ENCODE peak calls at places on chromosome 12, in five cellular contexts. One of them, this sample, is unnamed.

GRCh38 chr12:121981456-121981855 is 40.2 kb upstream of the BCL7A start:
- DNase-seq in H9: no peak
- DNase-seq in trophoblast cell: no peak
- DNase-seq in neuronal stem cell: no peak
- DNase-seq in mesenchymal stem cell: no peak
- DNase-seq in this sample: no peak

GRCh38 chr12:111129149-111129548 is 208.8 kb upstream of the MYL2 start:
- DNase-seq in H9: no peak
- DNase-seq in trophoblast cell: no peak
- DNase-seq in neuronal stem cell: no peak
- DNase-seq in mesenchymal stem cell: no peak
- DNase-seq in this sample: no peak

GRCh38 chr12:62347922-62348650 is 87.9 kb downstream of the USP15 start:
- DNase-seq in H9: no peak
- DNase-seq in trophoblast cell: no peak
- DNase-seq in neuronal stem cell: no peak
- DNase-seq in mesenchymal stem cell: peak
- DNase-seq in this sample: no peak

GRCh38 chr12:98182791-98183190 is 332.6 kb upstream of the TMPO start:
- DNase-seq in H9: no peak
- DNase-seq in trophoblast cell: no peak
- DNase-seq in neuronal stem cell: no peak
- DNase-seq in mesenchymal stem cell: no peak
- DNase-seq in this sample: no peak

GRCh38 chr12:102421801-102422583 is 58.4 kb downstream of the IGF1 start:
- DNase-seq in H9: no peak
- DNase-seq in trophoblast cell: no peak
- DNase-seq in neuronal stem cell: no peak
- DNase-seq in mesenchymal stem cell: no peak
- DNase-seq in this sample: no peak

GRCh38 chr12:8866429-8866828 is 44.0 kb downstream of the A2ML1 start:
- DNase-seq in H9: no peak
- DNase-seq in trophoblast cell: no peak
- DNase-seq in neuronal stem cell: no peak
- DNase-seq in mesenchymal stem cell: no peak
- DNase-seq in this sample: no peak

GRCh38 chr12:81416571-81416970 is 338.7 kb downstream of the ACSS3 start:
- DNase-seq in H9: no peak
- DNase-seq in trophoblast cell: no peak
- DNase-seq in neuronal stem cell: no peak
- DNase-seq in mesenchymal stem cell: no peak
- DNase-seq in this sample: no peak

GRCh38 chr12:70994217-70994788 is 73.8 kb upstream of the PTPRR start:
- DNase-seq in H9: no peak
- DNase-seq in trophoblast cell: no peak
- DNase-seq in neuronal stem cell: no peak
- DNase-seq in mesenchymal stem cell: peak
- DNase-seq in this sample: no peak

GRCh38 chr12:8638951-8639350 is 23.7 kb downstream of the MFAP5 start:
- DNase-seq in H9: no peak
- DNase-seq in trophoblast cell: peak
- DNase-seq in neuronal stem cell: no peak
- DNase-seq in mesenchymal stem cell: no peak
- DNase-seq in this sample: no peak

GRCh38 chr12:102992297-102992696 is 34.8 kb downstream of the ASCL1 start:
- DNase-seq in H9: no peak
- DNase-seq in trophoblast cell: no peak
- DNase-seq in neuronal stem cell: no peak
- DNase-seq in mesenchymal stem cell: no peak
- DNase-seq in this sample: no peak

GRCh38 chr12:54725233-54725843 is 77.2 kb upstream of the DCD start:
- DNase-seq in H9: peak
- DNase-seq in trophoblast cell: no peak
- DNase-seq in neuronal stem cell: no peak
- DNase-seq in mesenchymal stem cell: peak
- DNase-seq in this sample: no peak

GRCh38 chr12:81206425-81206824 is 128.5 kb downstream of the ACSS3 start:
- DNase-seq in H9: no peak
- DNase-seq in trophoblast cell: no peak
- DNase-seq in neuronal stem cell: no peak
- DNase-seq in mesenchymal stem cell: no peak
- DNase-seq in this sample: no peak

GRCh38 chr12:104890463-104891096 is 67.5 kb downstream of the SLC41A2 start:
- DNase-seq in H9: no peak
- DNase-seq in trophoblast cell: no peak
- DNase-seq in neuronal stem cell: no peak
- DNase-seq in mesenchymal stem cell: no peak
- DNase-seq in this sample: no peak

GRCh38 chr12:63150255-63151060 is 543 bp downstream of the AVPR1A start:
- DNase-seq in H9: peak
- DNase-seq in trophoblast cell: no peak
- DNase-seq in neuronal stem cell: peak
- DNase-seq in mesenchymal stem cell: peak
- DNase-seq in this sample: peak

GRCh38 chr12:6830286-6830892 is 2.2 kb downstream of the P3H3 start:
- DNase-seq in H9: no peak
- DNase-seq in trophoblast cell: no peak
- DNase-seq in neuronal stem cell: no peak
- DNase-seq in mesenchymal stem cell: no peak
- DNase-seq in this sample: no peak

GRCh38 chr12:23540572-23540971 is 408.9 kb downstream of the SOX5 start:
- DNase-seq in H9: no peak
- DNase-seq in trophoblast cell: no peak
- DNase-seq in neuronal stem cell: no peak
- DNase-seq in mesenchymal stem cell: no peak
- DNase-seq in this sample: no peak

GRCh38 chr12:6627598-6627997 is 8.2 kb downstream of the LPAR5 start:
- DNase-seq in H9: no peak
- DNase-seq in trophoblast cell: no peak
- DNase-seq in neuronal stem cell: no peak
- DNase-seq in mesenchymal stem cell: no peak
- DNase-seq in this sample: no peak

GRCh38 chr12:57840701-57841100 is 5.8 kb downstream of the CTDSP2 start:
- DNase-seq in H9: no peak
- DNase-seq in trophoblast cell: no peak
- DNase-seq in neuronal stem cell: no peak
- DNase-seq in mesenchymal stem cell: peak
- DNase-seq in this sample: no peak

DNA sequence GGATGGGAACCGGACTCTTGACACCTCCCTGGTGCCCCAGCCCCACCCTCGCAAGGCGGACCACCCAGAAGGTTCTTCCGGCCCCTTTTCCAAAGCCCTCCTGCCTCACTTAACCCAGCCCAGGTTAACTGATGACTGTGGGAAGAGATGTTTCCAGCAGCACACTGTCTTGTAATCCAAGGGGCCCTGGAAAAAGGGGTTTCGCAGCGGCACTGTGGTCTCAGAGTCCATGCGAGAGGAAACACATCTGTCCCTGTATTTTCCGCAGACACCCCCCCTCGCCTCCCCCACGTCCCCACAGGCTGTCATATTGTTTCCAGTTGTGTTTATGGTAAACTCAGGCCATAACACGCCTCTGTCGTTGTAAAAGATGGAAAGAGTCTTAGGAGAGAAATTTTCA is 22.7 kb upstream of the FZD10 start:
- DNase-seq in H9: no peak
- DNase-seq in trophoblast cell: no peak
- DNase-seq in neuronal stem cell: no peak
- DNase-seq in mesenchymal stem cell: no peak
- DNase-seq in this sample: no peak
- H2BK12ac ChIP-seq in H9: no peak
- H2BK12ac ChIP-seq in trophoblast cell: no peak
- H2BK12ac ChIP-seq in neuronal stem cell: no peak
- H2BK12ac ChIP-seq in mesenchymal stem cell: no peak
- H2BK12ac ChIP-seq in this sample: no peak

GRCh38 chr12:2970744-2971143 is 11.5 kb downstream of the TEAD4 start:
- DNase-seq in H9: no peak
- DNase-seq in trophoblast cell: peak
- DNase-seq in neuronal stem cell: no peak
- DNase-seq in mesenchymal stem cell: peak
- DNase-seq in this sample: no peak
- H2BK12ac ChIP-seq in H9: no peak
- H2BK12ac ChIP-seq in trophoblast cell: no peak
- H2BK12ac ChIP-seq in neuronal stem cell: no peak
- H2BK12ac ChIP-seq in mesenchymal stem cell: no peak
- H2BK12ac ChIP-seq in this sample: peak

DNA sequence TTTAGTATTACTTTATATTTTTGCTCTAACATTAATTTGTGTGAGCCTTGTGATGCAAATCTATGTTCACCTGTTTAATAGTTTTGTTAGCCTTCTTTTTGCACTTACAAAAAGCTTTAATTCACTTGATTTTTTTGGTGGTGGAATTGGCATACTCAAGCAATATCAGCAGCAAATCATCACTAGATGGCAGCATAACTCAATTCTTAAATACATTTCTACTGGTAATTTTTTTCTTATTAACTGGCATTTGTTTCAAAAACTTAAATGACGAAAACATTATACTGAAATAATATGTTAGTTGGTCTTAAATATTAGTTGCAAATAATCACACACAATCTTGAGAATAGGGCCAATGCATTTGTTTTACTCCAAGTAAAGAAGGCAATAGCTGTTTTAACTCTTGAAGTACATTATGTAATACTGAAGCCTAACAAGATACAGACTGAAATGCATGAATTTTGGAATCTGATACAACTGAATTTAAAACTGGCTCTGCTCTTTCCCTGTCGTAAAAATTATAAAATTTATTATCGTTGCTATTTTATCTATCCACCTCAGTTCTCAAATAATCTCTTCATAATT is 151.5 kb downstream of the ATXN7L3B start:
- DNase-seq in H9: no peak
- DNase-seq in trophoblast cell: no peak
- DNase-seq in neuronal stem cell: peak
- DNase-seq in mesenchymal stem cell: peak
- DNase-seq in this sample: no peak
- H2BK12ac ChIP-seq in H9: no peak
- H2BK12ac ChIP-seq in trophoblast cell: no peak
- H2BK12ac ChIP-seq in neuronal stem cell: no peak
- H2BK12ac ChIP-seq in mesenchymal stem cell: no peak
- H2BK12ac ChIP-seq in this sample: no peak

GRCh38 chr12:124872068-124872719 is 8.5 kb upstream of the SCARB1 start:
- DNase-seq in H9: no peak
- DNase-seq in trophoblast cell: no peak
- DNase-seq in neuronal stem cell: no peak
- DNase-seq in mesenchymal stem cell: no peak
- DNase-seq in this sample: no peak
- H2BK12ac ChIP-seq in H9: no peak
- H2BK12ac ChIP-seq in trophoblast cell: no peak
- H2BK12ac ChIP-seq in neuronal stem cell: no peak
- H2BK12ac ChIP-seq in mesenchymal stem cell: no peak
- H2BK12ac ChIP-seq in this sample: no peak

GRCh38 chr12:52575256-52575655 is 1.6 kb upstream of the KRT74 start:
- DNase-seq in H9: no peak
- DNase-seq in trophoblast cell: no peak
- DNase-seq in neuronal stem cell: no peak
- DNase-seq in mesenchymal stem cell: no peak
- DNase-seq in this sample: no peak
- H2BK12ac ChIP-seq in H9: no peak
- H2BK12ac ChIP-seq in trophoblast cell: no peak
- H2BK12ac ChIP-seq in neuronal stem cell: no peak
- H2BK12ac ChIP-seq in mesenchymal stem cell: no peak
- H2BK12ac ChIP-seq in this sample: no peak

GRCh38 chr12:107513636-107514400 is 171.8 kb upstream of the PWP1 start:
- DNase-seq in H9: no peak
- DNase-seq in trophoblast cell: no peak
- DNase-seq in neuronal stem cell: no peak
- DNase-seq in mesenchymal stem cell: no peak
- DNase-seq in this sample: no peak

GRCh38 chr12:107513184-107513583 is 172.4 kb upstream of the PWP1 start:
- DNase-seq in H9: no peak
- DNase-seq in trophoblast cell: no peak
- DNase-seq in neuronal stem cell: no peak
- DNase-seq in mesenchymal stem cell: no peak
- DNase-seq in this sample: no peak

GRCh38 chr12:107512391-107512790 is 173.2 kb upstream of the PWP1 start:
- DNase-seq in H9: no peak
- DNase-seq in trophoblast cell: no peak
- DNase-seq in neuronal stem cell: no peak
- DNase-seq in mesenchymal stem cell: no peak
- DNase-seq in this sample: no peak

GRCh38 chr12:107509421-107509820 is 176.2 kb upstream of the PWP1 start:
- DNase-seq in H9: no peak
- DNase-seq in trophoblast cell: no peak
- DNase-seq in neuronal stem cell: no peak
- DNase-seq in mesenchymal stem cell: no peak
- DNase-seq in this sample: no peak

DNA sequence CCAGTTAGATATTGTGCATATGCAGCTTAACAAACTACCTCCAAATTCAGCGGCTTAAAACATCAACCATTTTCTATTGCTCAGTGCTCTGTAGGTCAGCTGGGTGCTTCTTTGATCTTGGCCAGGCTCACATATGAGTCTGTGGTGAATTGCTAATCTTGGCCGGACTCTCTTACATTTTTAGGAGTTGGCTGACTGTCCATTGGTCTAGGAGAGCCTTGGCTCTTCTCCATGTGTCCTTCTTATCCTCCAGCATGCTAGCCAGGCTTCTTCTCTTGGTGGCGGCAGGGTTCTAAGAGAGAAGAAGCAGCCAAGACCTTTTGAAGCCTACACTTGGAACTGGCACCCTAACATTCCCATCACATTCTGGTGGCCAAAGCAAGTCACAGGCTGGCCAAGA is 174.3 kb upstream of the PWP1 start:
- DNase-seq in H9: no peak
- DNase-seq in trophoblast cell: no peak
- DNase-seq in neuronal stem cell: no peak
- DNase-seq in mesenchymal stem cell: no peak
- DNase-seq in this sample: no peak
- H2BK12ac ChIP-seq in H9: no peak
- H2BK12ac ChIP-seq in trophoblast cell: no peak
- H2BK12ac ChIP-seq in neuronal stem cell: no peak
- H2BK12ac ChIP-seq in mesenchymal stem cell: no peak
- H2BK12ac ChIP-seq in this sample: no peak

GRCh38 chr12:53497461-53497860 is 1.8 kb downstream of the MAP3K12 start:
- DNase-seq in H9: no peak
- DNase-seq in trophoblast cell: no peak
- DNase-seq in neuronal stem cell: no peak
- DNase-seq in mesenchymal stem cell: no peak
- DNase-seq in this sample: no peak
- H2BK12ac ChIP-seq in H9: no peak
- H2BK12ac ChIP-seq in trophoblast cell: no peak
- H2BK12ac ChIP-seq in neuronal stem cell: no peak
- H2BK12ac ChIP-seq in mesenchymal stem cell: peak
- H2BK12ac ChIP-seq in this sample: peak